ENCODE peak calls at places on chromosome 1, in seven cellular contexts. D is IMR-90, Z is mesenchymal stem cell, N is mesendoderm, V is H9, H is neuronal stem cell, B is H1. O is an unnamed sample.

GRCh38 chr1:181083842-181084605 is 4.5 kb upstream of the IER5 start:
- DNase-seq in V (peak), Z (peak), N (peak), D (no peak), H (no peak), B (no peak), O (peak)

GRCh38 chr1:39098569-39099250 is 72.6 kb downstream of the NDUFS5 start:
- DNase-seq in N (peak), H (peak), V (peak), D (peak), B (peak), Z (peak), O (peak)

GRCh38 chr1:2388004-2388913 is 3.1 kb downstream of the MORN1 start:
- DNase-seq in D (no peak), H (no peak), V (no peak), Z (no peak), N (no peak), B (no peak), O (no peak)

GRCh38 chr1:36034692-36035091 is 49.2 kb upstream of the TEKT2 start:
- DNase-seq in V (no peak), B (no peak), D (peak), N (peak), Z (peak), H (no peak), O (peak)

GRCh38 chr1:33455537-33456301 is 16.7 kb upstream of the ZSCAN20 start:
- DNase-seq in Z (peak), N (peak), D (peak), V (peak), B (peak), H (peak), O (peak)

GRCh38 chr1:221697924-221698425 is 43.9 kb downstream of the DUSP10 start:
- DNase-seq in B (no peak), N (no peak), V (no peak), H (no peak), Z (no peak), D (peak), O (no peak)

GRCh38 chr1:2205191-2205952 is 10.8 kb upstream of the FAAP20 start:
- DNase-seq in Z (peak), H (peak), V (peak), B (peak), D (peak), N (peak), O (peak)

GRCh38 chr1:204125759-204126351 is 26.0 kb downstream of the ETNK2 start:
- DNase-seq in B (no peak), N (no peak), D (no peak), V (no peak), H (no peak), Z (no peak), O (no peak)

GRCh38 chr1:51237313-51237700 is 1.2 kb downstream of the RNF11 start:
- DNase-seq in D (no peak), H (no peak), B (no peak), V (no peak), Z (no peak), N (no peak), O (peak)

GRCh38 chr1:39412892-39413291 is 78.5 kb upstream of the BMP8A start:
- DNase-seq in D (no peak), N (no peak), Z (no peak), H (no peak), B (no peak), V (no peak), O (no peak)

GRCh38 chr1:82091729-82092128 is 291.0 kb downstream of the ADGRL2 start:
- DNase-seq in B (no peak), N (peak), H (no peak), V (no peak), Z (peak), D (no peak), O (no peak)

GRCh38 chr1:156661932-156662587 is 15.1 kb downstream of the NES start:
- DNase-seq in Z (peak), N (peak), H (no peak), D (peak), B (no peak), V (no peak), O (no peak)

GRCh38 chr1:84020151-84020550 is 21.2 kb upstream of the TTLL7 start:
- DNase-seq in H (no peak), Z (no peak), D (no peak), V (no peak), B (no peak), N (peak), O (no peak)

GRCh38 chr1:78712467-78712866 is 62.8 kb downstream of the IFI44 start:
- DNase-seq in B (no peak), N (no peak), Z (no peak), V (no peak), D (no peak), H (no peak), O (no peak)

GRCh38 chr1:192609110-192610079 is 26.6 kb upstream of the RGS13 start:
- DNase-seq in N (no peak), B (no peak), Z (no peak), D (no peak), V (no peak), H (no peak), O (peak)

GRCh38 chr1:182175340-182176068 is 114.0 kb upstream of the ZNF648 start:
- DNase-seq in V (no peak), N (peak), B (no peak), Z (no peak), D (no peak), H (no peak), O (no peak)

GRCh38 chr1:170395149-170395548 is 136.8 kb upstream of the GORAB start:
- DNase-seq in D (no peak), N (no peak), B (no peak), Z (no peak), H (no peak), V (no peak), O (no peak)

GRCh38 chr1:55107989-55108388 is 68.6 kb downstream of the PCSK9 start:
- DNase-seq in B (no peak), Z (no peak), V (no peak), H (no peak), N (no peak), D (no peak), O (no peak)
- H3K23ac ChIP-seq in B (no peak), Z (no peak), V (no peak), H (no peak), N (no peak), D (no peak), O (no peak)

DNA sequence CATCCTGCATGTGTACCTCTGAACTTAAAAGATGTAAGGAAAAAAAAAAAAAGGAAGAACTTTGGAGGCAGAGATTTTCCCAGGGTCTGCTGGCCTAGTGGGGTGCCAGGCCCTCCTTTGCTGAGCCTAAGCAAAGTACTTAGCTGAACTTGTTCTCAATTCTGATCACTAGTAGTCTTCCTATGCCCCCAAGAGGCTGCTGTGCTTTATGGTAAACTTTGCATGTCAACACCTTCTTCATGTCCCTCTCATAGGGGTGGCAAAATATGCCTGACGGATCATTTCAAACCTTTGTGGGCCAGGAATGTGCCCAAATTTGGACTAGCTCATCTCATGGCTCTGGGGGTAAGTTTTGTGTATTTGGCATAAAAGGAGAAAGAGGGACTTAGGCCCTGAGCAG is 1.4 kb upstream of the USP21 start:
- DNase-seq in Z (no peak), H (no peak), V (no peak), B (no peak), N (no peak), D (no peak), O (no peak)
- H3K27ac ChIP-seq in Z (no peak), H (no peak), V (no peak), B (no peak), N (no peak), D (no peak), O (no peak)

GRCh38 chr1:113490384-113490783 is 100.1 kb downstream of the MAGI3 start:
- DNase-seq in H (no peak), V (no peak), D (no peak), Z (no peak), N (no peak), B (no peak), O (no peak)
- H3K23ac ChIP-seq in H (no peak), V (no peak), D (no peak), Z (no peak), N (no peak), B (no peak), O (no peak)

DNA sequence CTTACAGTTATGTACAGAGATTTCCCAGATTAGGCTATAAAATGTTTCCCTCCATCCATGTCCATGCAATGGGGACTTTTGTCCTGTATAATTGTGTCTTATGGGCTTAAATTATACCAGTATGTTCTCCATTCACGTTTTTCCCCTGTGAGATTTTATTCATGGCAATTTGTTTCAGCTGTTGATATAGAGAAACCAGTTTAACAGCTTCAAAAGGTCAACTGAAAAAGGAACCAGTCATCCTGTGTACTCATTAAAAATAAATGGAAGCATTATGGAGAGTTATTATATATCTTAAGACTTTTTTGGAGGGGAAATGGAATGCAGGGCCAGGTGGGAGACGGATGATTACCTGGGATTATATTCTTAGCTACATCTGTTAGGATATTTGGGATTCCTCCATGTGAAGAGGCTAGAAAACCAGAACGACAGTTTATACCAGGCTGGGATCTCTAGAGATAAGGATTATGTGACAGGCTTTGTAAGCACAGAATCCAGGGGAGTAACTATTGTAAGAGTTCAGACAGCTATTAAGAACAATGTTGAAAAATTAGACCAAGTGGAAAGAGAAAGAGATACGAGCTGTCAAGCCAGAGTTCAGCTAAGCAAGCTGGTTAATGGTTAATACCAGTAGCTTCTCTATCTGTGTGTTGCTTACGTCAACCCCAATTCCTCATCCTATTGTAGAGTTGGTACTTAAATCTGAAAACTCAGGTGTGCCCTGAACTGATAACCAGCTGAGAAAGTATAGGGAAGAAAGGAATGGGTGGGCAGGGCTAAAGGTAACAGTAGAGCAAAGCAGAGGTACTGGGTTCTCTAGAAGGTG is 12.4 kb upstream of the ZNF697 start:
- DNase-seq in V (no peak), H (no peak), N (no peak), D (no peak), B (no peak), Z (no peak), O (no peak)
- H3K27ac ChIP-seq in V (no peak), H (no peak), N (no peak), D (no peak), B (no peak), Z (no peak), O (peak)

GRCh38 chr1:93003981-93004380 is 42.7 kb upstream of the DIPK1A start:
- DNase-seq in H (no peak), Z (no peak), B (peak), D (no peak), V (no peak), N (no peak), O (no peak)

GRCh38 chr1:93000751-93001175 is 39.5 kb upstream of the DIPK1A start:
- DNase-seq in D (no peak), H (no peak), V (no peak), Z (no peak), N (peak), B (no peak), O (peak)

GRCh38 chr1:93004566-93005251 is 43.4 kb upstream of the DIPK1A start:
- DNase-seq in Z (no peak), D (no peak), V (no peak), H (no peak), N (no peak), B (peak), O (no peak)

GRCh38 chr1:93000291-93000690 is 39.0 kb upstream of the DIPK1A start:
- DNase-seq in D (no peak), V (peak), B (peak), Z (no peak), H (no peak), N (peak), O (no peak)

GRCh38 chr1:93001893-93002292 is 40.6 kb upstream of the DIPK1A start:
- DNase-seq in Z (no peak), V (no peak), N (peak), B (no peak), D (no peak), H (no peak), O (no peak)
- H3K23ac ChIP-seq in Z (no peak), V (no peak), N (no peak), B (no peak), D (no peak), H (no peak), O (no peak)

GRCh38 chr1:230072866-230073265 is 5.8 kb downstream of the GALNT2 start:
- DNase-seq in N (no peak), H (no peak), V (no peak), Z (no peak), D (no peak), B (no peak), O (no peak)

GRCh38 chr1:230069813-230070212 is 2.8 kb downstream of the GALNT2 start:
- DNase-seq in Z (no peak), V (no peak), N (no peak), D (no peak), B (peak), H (no peak), O (no peak)

GRCh38 chr1:230070321-230071208 is 3.5 kb downstream of the GALNT2 start:
- DNase-seq in D (no peak), Z (no peak), H (no peak), V (no peak), N (no peak), B (no peak), O (no peak)

GRCh38 chr1:230072296-230072695 is 5.3 kb downstream of the GALNT2 start:
- DNase-seq in N (no peak), D (no peak), V (no peak), Z (no peak), H (no peak), B (peak), O (no peak)

DNA sequence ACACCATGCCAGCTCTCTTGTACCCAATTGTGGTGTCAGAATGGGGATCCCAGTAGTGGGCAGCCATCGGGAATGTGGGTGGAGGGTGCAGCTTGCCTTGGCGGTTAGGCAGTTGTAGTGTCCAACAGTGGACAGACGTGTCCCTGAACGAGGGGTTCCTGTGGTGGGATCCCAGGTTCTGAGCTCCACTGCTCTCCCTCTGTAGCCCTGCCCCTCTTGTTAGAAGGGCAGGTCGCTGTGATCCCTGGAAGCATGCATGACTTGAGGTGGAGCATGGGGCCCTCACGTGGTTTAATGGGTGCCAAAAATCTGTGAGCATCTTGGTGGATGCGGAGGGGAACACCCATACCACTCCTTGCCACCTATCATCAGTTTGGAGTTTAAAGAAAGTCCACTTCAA is 4.3 kb downstream of the GALNT2 start:
- DNase-seq in Z (no peak), B (peak), V (no peak), H (no peak), D (no peak), N (no peak), O (no peak)
- H3K27ac ChIP-seq in Z (no peak), B (no peak), V (no peak), H (no peak), D (no peak), N (no peak), O (no peak)

DNA sequence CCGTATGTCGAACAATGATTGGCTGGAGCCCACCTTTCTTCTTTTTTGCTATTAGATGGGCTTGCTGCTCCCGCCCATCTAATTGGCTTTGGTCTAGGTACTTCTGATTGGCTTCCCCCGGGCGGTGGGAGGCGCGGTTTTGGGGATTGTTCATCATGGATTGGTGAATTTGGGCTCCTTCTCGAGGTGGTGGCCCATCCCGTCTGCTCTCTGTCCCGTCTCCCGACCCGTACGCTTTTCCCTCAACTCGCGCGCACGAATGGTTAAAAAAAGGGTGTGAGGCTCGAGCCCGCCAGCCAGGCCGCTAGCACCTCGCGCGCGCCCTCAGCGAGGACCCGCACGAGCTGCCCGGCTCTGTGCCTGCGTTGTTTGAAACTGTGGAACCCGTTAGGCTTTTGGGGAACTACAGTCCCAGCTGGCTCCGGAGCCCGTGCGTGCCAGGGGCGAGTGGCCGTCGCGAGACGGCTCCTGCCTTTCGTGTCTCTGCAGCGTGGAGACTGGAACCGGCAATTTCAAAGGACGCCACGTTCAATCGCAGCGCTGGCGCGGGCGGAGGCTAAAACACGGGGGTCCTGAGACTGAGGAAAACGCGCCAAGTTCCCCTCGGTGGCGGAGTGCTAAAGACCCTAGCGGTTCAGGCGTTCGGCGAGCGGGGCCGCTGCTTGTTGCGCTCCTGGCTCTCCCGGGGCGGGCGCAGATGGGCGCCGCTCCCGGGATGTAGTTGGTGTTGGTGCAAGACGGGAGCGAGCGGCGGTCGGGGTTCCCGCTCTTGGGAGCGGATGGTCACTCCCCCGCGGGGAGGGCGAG is at the start of gene USP1:
- DNase-seq in D (peak), H (peak), B (peak), Z (peak), N (peak), V (peak), O (peak)
- H3K23ac ChIP-seq in D (peak), H (peak), B (no peak), Z (peak), N (peak), V (no peak), O (peak)

DNA sequence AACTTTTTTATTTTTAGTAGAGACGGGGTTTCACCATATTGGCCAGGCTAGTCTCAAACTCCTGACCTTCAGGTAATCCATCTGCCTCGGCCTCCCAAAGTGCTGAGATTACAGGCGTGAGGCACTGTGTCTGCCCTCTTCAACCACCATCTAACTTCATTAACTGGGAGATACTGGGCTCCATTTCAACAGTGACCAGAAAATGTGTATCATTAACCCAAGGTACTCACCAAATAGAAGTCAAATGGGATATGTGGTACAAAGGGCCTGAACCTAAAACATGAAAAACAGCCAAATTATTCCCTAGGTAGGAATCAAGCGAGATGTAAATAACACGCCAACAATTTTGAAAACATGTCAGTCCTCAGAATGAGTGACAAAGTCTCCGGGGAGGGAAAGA is 1.2 kb downstream of the ILF2 start:
- DNase-seq in B (no peak), H (no peak), D (no peak), N (no peak), Z (no peak), V (no peak), O (no peak)
- H3K27ac ChIP-seq in B (no peak), H (no peak), D (no peak), N (no peak), Z (no peak), V (no peak), O (no peak)

O was measured in trophoblast cell.